ENCODE peak calls at places on chromosomes 13 and 19, in seven cellular contexts. One of them, this sample, is unnamed.
A peak's percentile ranks its signal among the peaks of the same experiment; 100 is the strongest.

GRCh38 chr13:60165391-60166099 is 1.8 kb upstream of the DIAPH3 start:
- DNase-seq in GM23248: no peak
- DNase-seq in NCI-H1092: no peak
- DNase-seq in DMS153: no peak
- DNase-seq in dorsolateral prefrontal cortex: no peak
- DNase-seq in kidney glomerular epithelial cell: no peak
- DNase-seq in mucosa of gallbladder: no peak
- DNase-seq in this sample: no peak

GRCh38 chr13:99496322-99497142 is 4.7 kb upstream of the TM9SF2 start:
- DNase-seq in GM23248: peak; percentile 85
- DNase-seq in NCI-H1092: no peak
- DNase-seq in DMS153: no peak
- DNase-seq in dorsolateral prefrontal cortex: no peak
- DNase-seq in kidney glomerular epithelial cell: no peak
- DNase-seq in mucosa of gallbladder: peak; percentile 73
- DNase-seq in this sample: no peak

GRCh38 chr13:113442354-113442984 is 10.8 kb downstream of the ADPRHL1 start:
- DNase-seq in GM23248: no peak
- DNase-seq in NCI-H1092: no peak
- DNase-seq in DMS153: no peak
- DNase-seq in dorsolateral prefrontal cortex: no peak
- DNase-seq in kidney glomerular epithelial cell: no peak
- DNase-seq in mucosa of gallbladder: no peak
- DNase-seq in this sample: no peak

GRCh38 chr19:2425622-2426581 is 1.5 kb downstream of the TIMM13 start:
- DNase-seq in GM23248: no peak
- DNase-seq in NCI-H1092: no peak
- DNase-seq in DMS153: no peak
- DNase-seq in dorsolateral prefrontal cortex: no peak
- DNase-seq in kidney glomerular epithelial cell: no peak
- DNase-seq in mucosa of gallbladder: no peak
- DNase-seq in this sample: no peak

GRCh38 chr13:100280681-100281080 is 191.8 kb downstream of the PCCA start:
- DNase-seq in GM23248: peak; percentile 38
- DNase-seq in NCI-H1092: no peak
- DNase-seq in DMS153: no peak
- DNase-seq in dorsolateral prefrontal cortex: no peak
- DNase-seq in kidney glomerular epithelial cell: no peak
- DNase-seq in mucosa of gallbladder: no peak
- DNase-seq in this sample: no peak

GRCh38 chr19:9323557-9323918 is 441 bp upstream of the ZNF559 start:
- DNase-seq in GM23248: peak; percentile 73
- DNase-seq in NCI-H1092: peak; percentile 77
- DNase-seq in DMS153: peak; percentile 67
- DNase-seq in dorsolateral prefrontal cortex: peak; percentile 39
- DNase-seq in kidney glomerular epithelial cell: peak; percentile 77
- DNase-seq in mucosa of gallbladder: peak; percentile 82
- DNase-seq in this sample: peak; percentile 59

GRCh38 chr19:29812080-29812880 is 489 bp downstream of the CCNE1 start:
- DNase-seq in GM23248: peak; percentile 38
- DNase-seq in NCI-H1092: no peak
- DNase-seq in DMS153: no peak
- DNase-seq in dorsolateral prefrontal cortex: no peak
- DNase-seq in kidney glomerular epithelial cell: no peak
- DNase-seq in mucosa of gallbladder: no peak
- DNase-seq in this sample: no peak

GRCh38 chr13:28630864-28631263 is 28.1 kb upstream of the POMP start:
- DNase-seq in GM23248: peak; percentile 44
- DNase-seq in NCI-H1092: no peak
- DNase-seq in DMS153: no peak
- DNase-seq in dorsolateral prefrontal cortex: no peak
- DNase-seq in kidney glomerular epithelial cell: no peak
- DNase-seq in mucosa of gallbladder: no peak
- DNase-seq in this sample: no peak

GRCh38 chr19:28406237-28406596 is 806.7 kb downstream of the UQCRFS1 start:
- DNase-seq in GM23248: no peak
- DNase-seq in NCI-H1092: peak; percentile 48
- DNase-seq in DMS153: peak; percentile 33
- DNase-seq in dorsolateral prefrontal cortex: no peak
- DNase-seq in kidney glomerular epithelial cell: no peak
- DNase-seq in mucosa of gallbladder: no peak
- DNase-seq in this sample: no peak

This sample was measured in cerebellum.